ENCODE peak calls at places on chromosomes 6 and 20, in five cellular contexts. B is K562, U is GM12878, H is A549, V is endothelial cell of umbilical vein. W is an unnamed sample.

GRCh38 chr6:27161946-27162603 is 85.4 kb upstream of the PRSS16 start:
- DNase-seq in U (no peak), V (peak; percentile 68), B (peak; percentile 51), H (no peak), W (peak; percentile 70)

GRCh38 chr20:26167499-26167898 is 470.8 kb upstream of the ZNF337 start:
- DNase-seq in H (no peak), V (peak; percentile 46), U (no peak), B (no peak), W (no peak)

GRCh38 chr6:66838764-66839163 is 1131.7 kb upstream of the EYS start:
- DNase-seq in B (no peak), H (no peak), V (no peak), U (no peak), W (no peak)

GRCh38 chr20:24350923-24351368 is 118.5 kb upstream of the SYNDIG1 start:
- DNase-seq in U (no peak), V (no peak), B (no peak), H (no peak), W (no peak)

GRCh38 chr20:41331731-41332130 is 8.9 kb upstream of the LPIN3 start:
- DNase-seq in V (no peak), H (no peak), U (no peak), B (no peak), W (no peak)

GRCh38 chr6:116100419-116101297 is at the start of gene NT5DC1:
- DNase-seq in B (peak; percentile 89), U (peak; percentile 60), H (peak; percentile 78), V (peak; percentile 80), W (peak; percentile 89)

GRCh38 chr6:36754582-36755434 is 57.2 kb downstream of the RAB44 start:
- DNase-seq in B (no peak), U (no peak), V (no peak), H (no peak), W (no peak)

GRCh38 chr6:145669627-145670034 is 65.7 kb downstream of the EPM2A start:
- DNase-seq in H (no peak), B (no peak), U (no peak), V (peak; percentile 69), W (no peak)

GRCh38 chr6:111824608-111825337 is 48.5 kb downstream of the FYN start:
- DNase-seq in U (no peak), B (no peak), H (no peak), V (no peak), W (no peak)

GRCh38 chr6:156720739-156721714 is 56.2 kb upstream of the ARID1B start:
- DNase-seq in U (peak; percentile 76), B (no peak), H (no peak), V (peak; percentile 19), W (peak; percentile 30)

GRCh38 chr6:106745824-106746610 is 116.6 kb downstream of the QRSL1 start:
- DNase-seq in U (no peak), H (peak; percentile 21), V (no peak), B (no peak), W (no peak)

GRCh38 chr20:15005300-15005986 is 668.0 kb upstream of the FLRT3 start:
- DNase-seq in U (no peak), H (no peak), B (no peak), V (no peak), W (no peak)

GRCh38 chr20:19621072-19621471 is 137.0 kb upstream of the RIN2 start:
- DNase-seq in V (no peak), H (no peak), U (no peak), B (no peak), W (peak; percentile 79)

GRCh38 chr6:134724653-134725340 is 225.1 kb downstream of the ALDH8A1 start:
- DNase-seq in U (no peak), H (no peak), V (peak; percentile 73), B (no peak), W (no peak)

GRCh38 chr6:90621581-90621980 is 34.7 kb upstream of the MAP3K7 start:
- DNase-seq in B (no peak), V (no peak), U (no peak), H (no peak), W (no peak)

GRCh38 chr20:48202334-48202733 is 417.1 kb upstream of the SULF2 start:
- DNase-seq in U (no peak), V (no peak), B (no peak), H (no peak), W (no peak)

GRCh38 chr6:68652117-68652536 is 17.0 kb downstream of the ADGRB3 start:
- DNase-seq in B (no peak), U (no peak), V (no peak), H (no peak), W (peak; percentile 7)

GRCh38 chr6:115591973-115592486 is 468.7 kb downstream of the FRK start:
- DNase-seq in U (no peak), B (no peak), V (no peak), H (no peak), W (no peak)

GRCh38 chr6:12709116-12709515 is 7.5 kb upstream of the PHACTR1 start:
- DNase-seq in B (no peak), H (no peak), V (no peak), U (no peak), W (no peak)

GRCh38 chr20:19670829-19671228 is 87.2 kb upstream of the RIN2 start:
- DNase-seq in H (no peak), U (no peak), V (no peak), B (no peak), W (no peak)

GRCh38 chr20:58011947-58012610 is 216.4 kb downstream of the ANKRD60 start:
- DNase-seq in B (no peak), H (no peak), V (no peak), U (no peak), W (no peak)
- TF ChIP-seq MYC in B (no peak), H (no peak), V (no peak), U (no peak), W (no peak)

DNA sequence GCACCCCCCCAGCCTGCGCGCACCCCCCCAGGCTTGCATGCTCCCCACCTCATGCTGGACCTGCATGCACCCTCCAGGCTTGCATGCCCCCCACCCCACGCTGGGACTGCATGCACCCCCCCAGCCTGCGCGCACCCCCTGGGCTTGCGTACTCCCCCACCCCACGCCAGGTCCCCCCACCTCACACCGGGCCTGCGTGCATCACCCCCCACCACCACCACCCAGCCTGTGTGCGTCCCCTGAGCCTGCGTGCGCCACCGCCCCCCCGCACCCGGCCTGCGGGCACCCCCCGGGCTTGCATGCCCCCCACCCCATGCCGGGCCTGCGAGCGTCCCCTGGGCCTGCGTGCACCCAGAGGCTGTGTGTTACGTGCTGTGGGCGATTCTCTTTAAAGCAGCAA is 61.0 kb upstream of the SLCO4A1 start:
- DNase-seq in B (no peak), H (no peak), U (no peak), V (no peak), W (no peak)
- H3K4me3 ChIP-seq in B (no peak overlapping the region), H (no peak overlapping the region), U (no peak overlapping the region), V (no peak overlapping the region), W (no peak overlapping the region)

GRCh38 chr6:160142115-160142715 is 20.6 kb downstream of the SLC22A1 start:
- DNase-seq in B (no peak), H (no peak), V (no peak), U (no peak), W (no peak)

GRCh38 chr6:160137989-160138835 is 16.6 kb downstream of the SLC22A1 start:
- DNase-seq in B (peak; percentile 60), U (peak; percentile 23), H (peak; percentile 28), V (peak; percentile 56), W (peak; percentile 63)

GRCh38 chr6:160139420-160139851 is 17.8 kb downstream of the SLC22A1 start:
- DNase-seq in H (peak; percentile 65), V (no peak), B (no peak), U (no peak), W (no peak)

GRCh38 chr6:160138839-160139419 is 17.3 kb downstream of the SLC22A1 start:
- DNase-seq in B (no peak), U (no peak), H (no peak), V (no peak), W (no peak)

DNA sequence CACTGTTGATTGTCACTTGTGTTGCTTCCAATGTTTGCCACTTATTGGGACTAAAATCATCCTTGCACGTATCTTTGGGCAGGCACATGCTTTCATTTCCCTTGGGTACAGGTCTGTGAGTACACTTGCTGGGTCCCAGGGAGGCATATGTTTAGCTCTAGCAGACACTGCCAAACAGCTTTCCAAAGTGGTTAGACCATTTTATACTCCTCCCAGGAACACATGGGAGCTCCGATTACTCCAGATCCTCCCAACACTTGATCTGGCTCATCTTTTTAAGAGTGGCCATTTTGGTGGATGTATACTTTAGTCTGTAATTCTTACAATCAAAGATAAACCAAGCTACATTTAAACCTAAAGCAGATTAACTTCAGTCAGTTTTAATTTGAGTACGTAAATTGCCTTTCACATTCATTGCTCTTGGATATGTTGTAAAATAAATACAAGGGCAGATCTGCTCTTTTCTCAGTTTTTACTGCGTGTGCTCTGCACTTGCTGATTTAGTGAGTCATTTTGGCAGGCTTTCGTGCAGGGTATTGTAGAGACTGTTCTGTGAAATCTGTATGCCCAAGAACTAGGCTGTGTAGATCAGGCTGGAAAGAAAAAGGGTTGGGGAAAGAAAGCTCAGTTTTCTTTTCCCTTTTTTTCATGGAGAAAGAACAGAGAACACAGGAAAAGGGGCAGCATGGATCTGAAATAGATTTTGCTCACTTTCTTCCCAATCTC is 19.5 kb downstream of the SLC22A1 start:
- DNase-seq in B (no peak), H (no peak), U (no peak), V (no peak), W (no peak)
- TF ChIP-seq MYC in B (no peak), H (no peak), U (no peak), V (no peak), W (no peak)

DNA sequence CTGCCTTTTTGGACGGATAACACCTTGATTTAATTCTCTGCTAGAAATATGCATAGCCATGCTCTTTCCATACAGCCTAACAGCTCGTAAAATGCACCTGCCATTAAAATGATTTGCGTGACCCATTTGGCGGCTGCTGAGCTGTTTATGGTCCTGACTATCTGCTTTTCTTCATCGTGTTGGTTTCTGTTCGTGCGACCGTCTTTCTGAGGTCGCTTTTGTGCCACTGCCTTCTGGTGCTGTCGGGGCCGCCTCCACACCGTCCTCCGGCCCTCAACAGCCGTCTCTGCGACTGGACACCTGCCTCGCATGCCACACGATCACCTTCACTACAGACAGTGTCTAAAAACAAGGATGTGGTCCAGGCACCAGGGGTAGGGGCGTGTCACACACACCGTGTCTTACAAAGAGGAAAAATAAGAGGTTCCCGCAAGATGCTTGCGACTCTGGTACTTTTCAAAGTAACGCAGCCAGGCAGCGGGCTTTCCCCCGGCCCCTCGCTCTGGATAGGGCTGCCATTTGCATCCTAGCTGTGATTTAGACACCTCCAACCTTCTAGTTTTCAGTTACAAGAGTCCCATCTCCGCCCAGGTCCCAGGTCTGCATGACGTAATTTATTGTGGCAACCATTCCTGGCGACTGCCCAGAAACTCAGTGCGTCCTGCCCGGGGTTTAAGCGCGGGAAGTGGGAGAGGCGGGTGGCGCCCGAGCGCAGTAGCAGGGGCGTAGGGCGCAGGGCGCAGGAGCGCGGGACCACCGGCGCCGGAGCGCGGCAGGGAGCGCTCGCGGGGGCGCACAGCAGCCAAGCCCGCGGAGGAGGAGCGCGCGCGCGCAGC is at the start of gene STMND1:
- DNase-seq in B (no peak), V (peak; percentile 17), H (peak; percentile 27), U (no peak), W (no peak)
- H3K4me3 ChIP-seq in B (no peak within 1 kb of the TSS), V (peak within 1 kb of the TSS; percentile 45), H (peak within 1 kb of the TSS; percentile 59), U (no peak within 1 kb of the TSS), W (no peak within 1 kb of the TSS)

W was measured in NB4.